ENCODE peak calls at places on chromosome 21, in eight cellular contexts. One of them, this sample, is unnamed.
A peak's percentile ranks its signal among the peaks of the same experiment; 100 is the strongest.

GRCh38 chr21:18499761-18500376 is 96.3 kb upstream of the TMPRSS15 start:
- DNase-seq in heart left ventricle: no peak
- DNase-seq in Karpas-422: peak; percentile 83
- DNase-seq in HT1080: no peak
- DNase-seq in H1: peak; percentile 66
- DNase-seq in fibroblast of lung: peak; percentile 40
- DNase-seq in germinal center: peak; percentile 1
- DNase-seq in pancreas: no peak
- DNase-seq in this sample: no peak

GRCh38 chr21:29904359-29905282 is 35.2 kb downstream of the GRIK1 start:
- DNase-seq in fibroblast of lung: peak; percentile 14
- DNase-seq in Karpas-422: no peak
- DNase-seq in germinal center: no peak
- DNase-seq in H1: no peak
- DNase-seq in heart left ventricle: no peak
- DNase-seq in pancreas: no peak
- DNase-seq in HT1080: peak; percentile 16
- DNase-seq in this sample: peak; percentile 20

GRCh38 chr21:18617291-18617690 is 213.7 kb upstream of the TMPRSS15 start:
- DNase-seq in HT1080: no peak
- DNase-seq in fibroblast of lung: no peak
- DNase-seq in germinal center: no peak
- DNase-seq in pancreas: no peak
- DNase-seq in H1: no peak
- DNase-seq in Karpas-422: no peak
- DNase-seq in heart left ventricle: no peak
- DNase-seq in this sample: no peak

GRCh38 chr21:42313501-42313969 is 1.7 kb downstream of the TFF3 start:
- DNase-seq in pancreas: no peak
- DNase-seq in fibroblast of lung: no peak
- DNase-seq in heart left ventricle: no peak
- DNase-seq in Karpas-422: no peak
- DNase-seq in HT1080: no peak
- DNase-seq in H1: peak; percentile 61
- DNase-seq in germinal center: no peak
- DNase-seq in this sample: no peak

GRCh38 chr21:33011462-33011861 is 14.3 kb upstream of the OLIG2 start:
- DNase-seq in germinal center: no peak
- DNase-seq in pancreas: no peak
- DNase-seq in heart left ventricle: no peak
- DNase-seq in Karpas-422: no peak
- DNase-seq in fibroblast of lung: peak; percentile 70
- DNase-seq in HT1080: peak; percentile 97
- DNase-seq in H1: peak; percentile 6
- DNase-seq in this sample: peak; percentile 88

GRCh38 chr21:44253832-44254700 is 7.6 kb downstream of the DNMT3L start:
- DNase-seq in germinal center: no peak
- DNase-seq in H1: no peak
- DNase-seq in Karpas-422: no peak
- DNase-seq in fibroblast of lung: no peak
- DNase-seq in pancreas: no peak
- DNase-seq in heart left ventricle: no peak
- DNase-seq in HT1080: no peak
- DNase-seq in this sample: no peak

GRCh38 chr21:33403786-33404571 is 766 bp downstream of the IFNGR2 start:
- DNase-seq in germinal center: peak; percentile 48
- DNase-seq in heart left ventricle: peak; percentile 70
- DNase-seq in H1: peak; percentile 77
- DNase-seq in fibroblast of lung: peak; percentile 58
- DNase-seq in Karpas-422: peak; percentile 71
- DNase-seq in pancreas: peak; percentile 48
- DNase-seq in HT1080: peak; percentile 27
- DNase-seq in this sample: peak; percentile 49

GRCh38 chr21:32134441-32135159 is 144.2 kb downstream of the MIS18A start:
- DNase-seq in pancreas: no peak
- DNase-seq in H1: peak; percentile 33
- DNase-seq in Karpas-422: no peak
- DNase-seq in HT1080: no peak
- DNase-seq in germinal center: no peak
- DNase-seq in heart left ventricle: no peak
- DNase-seq in fibroblast of lung: no peak
- DNase-seq in this sample: no peak

GRCh38 chr21:46639489-46640386 is 4.3 kb downstream of the PRMT2 start:
- DNase-seq in HT1080: peak; percentile 17
- DNase-seq in germinal center: no peak
- DNase-seq in Karpas-422: no peak
- DNase-seq in heart left ventricle: no peak
- DNase-seq in pancreas: no peak
- DNase-seq in fibroblast of lung: peak; percentile 10
- DNase-seq in H1: no peak
- DNase-seq in this sample: no peak